ENCODE peak calls at places on chromosomes 16 and 17, in five cellular contexts. D, B, K, P and C are unnamed samples.
A peak's percentile ranks its signal among the peaks of the same experiment; 100 is the strongest.

GRCh38 chr16:69823831-69824563 is 61.9 kb downstream of the WWP2 start:
- DNase-seq in D (no peak), B (no peak), K (no peak), P (no peak), C (no peak)

GRCh38 chr16:65546353-65546791 is 424.5 kb upstream of the CDH11 start:
- DNase-seq in D (no peak), B (no peak), K (no peak), P (no peak), C (no peak)

GRCh38 chr17:77607606-77608005 is 350.9 kb upstream of the TNRC6C start:
- DNase-seq in D (no peak), B (no peak), K (no peak), P (no peak), C (no peak)

GRCh38 chr16:57478396-57479024 is 7.8 kb downstream of the DOK4 start:
- DNase-seq in D (no peak), B (no peak), K (no peak), P (no peak), C (no peak)

GRCh38 chr16:89922884-89923639 is at the start of gene TUBB3:
- DNase-seq in D (peak; percentile 71), B (no peak), K (peak; percentile 29), P (peak; percentile 91), C (no peak)

GRCh38 chr16:35752773-35753558 is 2293.6 kb downstream of the TP53TG3F start:
- DNase-seq in D (no peak), B (no peak), K (no peak), P (no peak), C (no peak)

GRCh38 chr17:19002805-19003542 is 1.6 kb downstream of the FAM83G start:
- DNase-seq in D (peak; percentile 38), B (no peak), K (no peak), P (peak; percentile 37), C (no peak)

GRCh38 chr17:49401971-49402491 is 12.7 kb downstream of the PHB1 start:
- DNase-seq in D (no peak), B (no peak), K (no peak), P (no peak), C (no peak)

GRCh38 chr17:33140413-33141099 is 148.9 kb downstream of the SPACA3 start:
- DNase-seq in D (no peak), B (no peak), K (no peak), P (no peak), C (no peak)

GRCh38 chr17:75048396-75048933 is 1.4 kb downstream of the KCTD2 start:
- DNase-seq in D (no peak), B (no peak), K (no peak), P (no peak), C (no peak)

GRCh38 chr16:19737306-19737975 is 19.4 kb downstream of the IQCK start:
- DNase-seq in D (no peak), B (no peak), K (no peak), P (no peak), C (no peak)